ENCODE peak calls at places on chromosomes 5 and 9, in ten cellular contexts. One of them, this sample, is unnamed.

GRCh38 chr5:143491644-143492043 is 88.2 kb upstream of the NR3C1 start:
- DNase-seq in NCI-H2107: no peak
- DNase-seq in activated T-helper 1 cell treated with Interleukin-2 at 50 U/mL for 16 hours: no peak
- DNase-seq in thoracic aorta: no peak
- DNase-seq in H1: no peak
- DNase-seq in activated CD4-positive, CD25-positive, alpha-beta regulatory T cell treated with anti-CD3 and anti-CD28 coated beads, Interleukin-2, amount 50 U/mL, for 16 hours: no peak
- DNase-seq in stimulated activated CD8-positive, alpha-beta memory T cell treated with anti-CD3 and anti-CD28 coated beads, Interleukin-15, amount 100 ng/mL, for 24 hours: no peak
- DNase-seq in GM10248: no peak
- DNase-seq in stromal cell of bone marrow: no peak
- DNase-seq in A673: no peak
- DNase-seq in this sample: no peak

GRCh38 chr5:133870661-133871060 is 97.8 kb downstream of the C5orf15 start:
- DNase-seq in NCI-H2107: no peak
- DNase-seq in activated T-helper 1 cell treated with Interleukin-2 at 50 U/mL for 16 hours: no peak
- DNase-seq in thoracic aorta: no peak
- DNase-seq in H1: no peak
- DNase-seq in activated CD4-positive, CD25-positive, alpha-beta regulatory T cell treated with anti-CD3 and anti-CD28 coated beads, Interleukin-2, amount 50 U/mL, for 16 hours: no peak
- DNase-seq in stimulated activated CD8-positive, alpha-beta memory T cell treated with anti-CD3 and anti-CD28 coated beads, Interleukin-15, amount 100 ng/mL, for 24 hours: no peak
- DNase-seq in GM10248: no peak
- DNase-seq in stromal cell of bone marrow: peak
- DNase-seq in A673: peak
- DNase-seq in this sample: no peak

GRCh38 chr5:31948006-31948405 is 226.1 kb downstream of the GOLPH3 start:
- DNase-seq in NCI-H2107: peak
- DNase-seq in activated T-helper 1 cell treated with Interleukin-2 at 50 U/mL for 16 hours: no peak
- DNase-seq in thoracic aorta: no peak
- DNase-seq in H1: no peak
- DNase-seq in activated CD4-positive, CD25-positive, alpha-beta regulatory T cell treated with anti-CD3 and anti-CD28 coated beads, Interleukin-2, amount 50 U/mL, for 16 hours: no peak
- DNase-seq in stimulated activated CD8-positive, alpha-beta memory T cell treated with anti-CD3 and anti-CD28 coated beads, Interleukin-15, amount 100 ng/mL, for 24 hours: no peak
- DNase-seq in GM10248: no peak
- DNase-seq in stromal cell of bone marrow: no peak
- DNase-seq in A673: no peak
- DNase-seq in this sample: no peak

GRCh38 chr5:132411382-132411925 is 41.9 kb downstream of the SLC22A5 start:
- DNase-seq in NCI-H2107: no peak
- DNase-seq in activated T-helper 1 cell treated with Interleukin-2 at 50 U/mL for 16 hours: peak
- DNase-seq in thoracic aorta: no peak
- DNase-seq in H1: no peak
- DNase-seq in activated CD4-positive, CD25-positive, alpha-beta regulatory T cell treated with anti-CD3 and anti-CD28 coated beads, Interleukin-2, amount 50 U/mL, for 16 hours: no peak
- DNase-seq in stimulated activated CD8-positive, alpha-beta memory T cell treated with anti-CD3 and anti-CD28 coated beads, Interleukin-15, amount 100 ng/mL, for 24 hours: no peak
- DNase-seq in GM10248: no peak
- DNase-seq in stromal cell of bone marrow: no peak
- DNase-seq in A673: no peak
- DNase-seq in this sample: no peak

GRCh38 chr5:172705576-172706084 is 64.6 kb downstream of the NEURL1B start:
- DNase-seq in NCI-H2107: no peak
- DNase-seq in activated T-helper 1 cell treated with Interleukin-2 at 50 U/mL for 16 hours: no peak
- DNase-seq in thoracic aorta: no peak
- DNase-seq in H1: no peak
- DNase-seq in activated CD4-positive, CD25-positive, alpha-beta regulatory T cell treated with anti-CD3 and anti-CD28 coated beads, Interleukin-2, amount 50 U/mL, for 16 hours: no peak
- DNase-seq in stimulated activated CD8-positive, alpha-beta memory T cell treated with anti-CD3 and anti-CD28 coated beads, Interleukin-15, amount 100 ng/mL, for 24 hours: no peak
- DNase-seq in GM10248: no peak
- DNase-seq in stromal cell of bone marrow: no peak
- DNase-seq in A673: no peak
- DNase-seq in this sample: no peak

GRCh38 chr9:134206317-134207300 is 42.2 kb upstream of the RNU6ATAC start:
- DNase-seq in NCI-H2107: no peak
- DNase-seq in activated T-helper 1 cell treated with Interleukin-2 at 50 U/mL for 16 hours: no peak
- DNase-seq in thoracic aorta: no peak
- DNase-seq in H1: no peak
- DNase-seq in activated CD4-positive, CD25-positive, alpha-beta regulatory T cell treated with anti-CD3 and anti-CD28 coated beads, Interleukin-2, amount 50 U/mL, for 16 hours: no peak
- DNase-seq in stimulated activated CD8-positive, alpha-beta memory T cell treated with anti-CD3 and anti-CD28 coated beads, Interleukin-15, amount 100 ng/mL, for 24 hours: no peak
- DNase-seq in GM10248: peak
- DNase-seq in stromal cell of bone marrow: no peak
- DNase-seq in A673: no peak
- DNase-seq in this sample: no peak

GRCh38 chr9:129258823-129259301 is 80.8 kb upstream of the IER5L start:
- DNase-seq in NCI-H2107: no peak
- DNase-seq in activated T-helper 1 cell treated with Interleukin-2 at 50 U/mL for 16 hours: no peak
- DNase-seq in thoracic aorta: no peak
- DNase-seq in H1: no peak
- DNase-seq in activated CD4-positive, CD25-positive, alpha-beta regulatory T cell treated with anti-CD3 and anti-CD28 coated beads, Interleukin-2, amount 50 U/mL, for 16 hours: no peak
- DNase-seq in stimulated activated CD8-positive, alpha-beta memory T cell treated with anti-CD3 and anti-CD28 coated beads, Interleukin-15, amount 100 ng/mL, for 24 hours: no peak
- DNase-seq in GM10248: no peak
- DNase-seq in stromal cell of bone marrow: no peak
- DNase-seq in A673: no peak
- DNase-seq in this sample: no peak

GRCh38 chr9:107314763-107315162 is 31.7 kb downstream of the RAD23B start:
- DNase-seq in NCI-H2107: no peak
- DNase-seq in activated T-helper 1 cell treated with Interleukin-2 at 50 U/mL for 16 hours: no peak
- DNase-seq in thoracic aorta: no peak
- DNase-seq in H1: no peak
- DNase-seq in activated CD4-positive, CD25-positive, alpha-beta regulatory T cell treated with anti-CD3 and anti-CD28 coated beads, Interleukin-2, amount 50 U/mL, for 16 hours: no peak
- DNase-seq in stimulated activated CD8-positive, alpha-beta memory T cell treated with anti-CD3 and anti-CD28 coated beads, Interleukin-15, amount 100 ng/mL, for 24 hours: no peak
- DNase-seq in GM10248: no peak
- DNase-seq in stromal cell of bone marrow: no peak
- DNase-seq in A673: no peak
- DNase-seq in this sample: no peak

GRCh38 chr5:151480384-151480783 is 33.0 kb downstream of the SLC36A1 start:
- DNase-seq in NCI-H2107: no peak
- DNase-seq in activated T-helper 1 cell treated with Interleukin-2 at 50 U/mL for 16 hours: no peak
- DNase-seq in thoracic aorta: no peak
- DNase-seq in H1: no peak
- DNase-seq in activated CD4-positive, CD25-positive, alpha-beta regulatory T cell treated with anti-CD3 and anti-CD28 coated beads, Interleukin-2, amount 50 U/mL, for 16 hours: no peak
- DNase-seq in stimulated activated CD8-positive, alpha-beta memory T cell treated with anti-CD3 and anti-CD28 coated beads, Interleukin-15, amount 100 ng/mL, for 24 hours: no peak
- DNase-seq in GM10248: no peak
- DNase-seq in stromal cell of bone marrow: no peak
- DNase-seq in A673: no peak
- DNase-seq in this sample: no peak

GRCh38 chr5:171365351-171365750 is 22.3 kb upstream of the NPM1 start:
- DNase-seq in NCI-H2107: no peak
- DNase-seq in activated T-helper 1 cell treated with Interleukin-2 at 50 U/mL for 16 hours: no peak
- DNase-seq in thoracic aorta: no peak
- DNase-seq in H1: peak
- DNase-seq in activated CD4-positive, CD25-positive, alpha-beta regulatory T cell treated with anti-CD3 and anti-CD28 coated beads, Interleukin-2, amount 50 U/mL, for 16 hours: no peak
- DNase-seq in stimulated activated CD8-positive, alpha-beta memory T cell treated with anti-CD3 and anti-CD28 coated beads, Interleukin-15, amount 100 ng/mL, for 24 hours: no peak
- DNase-seq in GM10248: no peak
- DNase-seq in stromal cell of bone marrow: no peak
- DNase-seq in A673: peak
- DNase-seq in this sample: no peak

GRCh38 chr9:133701321-133701980 is 36.7 kb downstream of the SARDH start:
- DNase-seq in NCI-H2107: no peak
- DNase-seq in activated T-helper 1 cell treated with Interleukin-2 at 50 U/mL for 16 hours: peak
- DNase-seq in thoracic aorta: no peak
- DNase-seq in H1: no peak
- DNase-seq in activated CD4-positive, CD25-positive, alpha-beta regulatory T cell treated with anti-CD3 and anti-CD28 coated beads, Interleukin-2, amount 50 U/mL, for 16 hours: no peak
- DNase-seq in stimulated activated CD8-positive, alpha-beta memory T cell treated with anti-CD3 and anti-CD28 coated beads, Interleukin-15, amount 100 ng/mL, for 24 hours: no peak
- DNase-seq in GM10248: no peak
- DNase-seq in stromal cell of bone marrow: no peak
- DNase-seq in A673: no peak
- DNase-seq in this sample: no peak

GRCh38 chr9:19028835-19029451 is 4.1 kb downstream of the SAXO1 start:
- DNase-seq in NCI-H2107: peak
- DNase-seq in activated T-helper 1 cell treated with Interleukin-2 at 50 U/mL for 16 hours: no peak
- DNase-seq in thoracic aorta: no peak
- DNase-seq in H1: no peak
- DNase-seq in activated CD4-positive, CD25-positive, alpha-beta regulatory T cell treated with anti-CD3 and anti-CD28 coated beads, Interleukin-2, amount 50 U/mL, for 16 hours: no peak
- DNase-seq in stimulated activated CD8-positive, alpha-beta memory T cell treated with anti-CD3 and anti-CD28 coated beads, Interleukin-15, amount 100 ng/mL, for 24 hours: no peak
- DNase-seq in GM10248: peak
- DNase-seq in stromal cell of bone marrow: peak
- DNase-seq in A673: peak
- DNase-seq in this sample: no peak

GRCh38 chr9:2281803-2282185 is 266.6 kb downstream of the SMARCA2 start:
- DNase-seq in NCI-H2107: no peak
- DNase-seq in activated T-helper 1 cell treated with Interleukin-2 at 50 U/mL for 16 hours: no peak
- DNase-seq in thoracic aorta: no peak
- DNase-seq in H1: no peak
- DNase-seq in activated CD4-positive, CD25-positive, alpha-beta regulatory T cell treated with anti-CD3 and anti-CD28 coated beads, Interleukin-2, amount 50 U/mL, for 16 hours: no peak
- DNase-seq in stimulated activated CD8-positive, alpha-beta memory T cell treated with anti-CD3 and anti-CD28 coated beads, Interleukin-15, amount 100 ng/mL, for 24 hours: no peak
- DNase-seq in GM10248: no peak
- DNase-seq in stromal cell of bone marrow: no peak
- DNase-seq in A673: no peak
- DNase-seq in this sample: no peak

GRCh38 chr5:74239268-74239667 is 401.3 kb downstream of the ENC1 start:
- DNase-seq in NCI-H2107: no peak
- DNase-seq in activated T-helper 1 cell treated with Interleukin-2 at 50 U/mL for 16 hours: no peak
- DNase-seq in thoracic aorta: no peak
- DNase-seq in H1: no peak
- DNase-seq in activated CD4-positive, CD25-positive, alpha-beta regulatory T cell treated with anti-CD3 and anti-CD28 coated beads, Interleukin-2, amount 50 U/mL, for 16 hours: no peak
- DNase-seq in stimulated activated CD8-positive, alpha-beta memory T cell treated with anti-CD3 and anti-CD28 coated beads, Interleukin-15, amount 100 ng/mL, for 24 hours: no peak
- DNase-seq in GM10248: no peak
- DNase-seq in stromal cell of bone marrow: no peak
- DNase-seq in A673: no peak
- DNase-seq in this sample: no peak

GRCh38 chr9:96140401-96141180 is 161.4 kb downstream of the HSD17B3 start:
- DNase-seq in NCI-H2107: no peak
- DNase-seq in activated T-helper 1 cell treated with Interleukin-2 at 50 U/mL for 16 hours: no peak
- DNase-seq in thoracic aorta: no peak
- DNase-seq in H1: no peak
- DNase-seq in activated CD4-positive, CD25-positive, alpha-beta regulatory T cell treated with anti-CD3 and anti-CD28 coated beads, Interleukin-2, amount 50 U/mL, for 16 hours: no peak
- DNase-seq in stimulated activated CD8-positive, alpha-beta memory T cell treated with anti-CD3 and anti-CD28 coated beads, Interleukin-15, amount 100 ng/mL, for 24 hours: no peak
- DNase-seq in GM10248: no peak
- DNase-seq in stromal cell of bone marrow: no peak
- DNase-seq in A673: no peak
- DNase-seq in this sample: no peak

GRCh38 chr9:5630038-5630507 is 1.2 kb downstream of the RIC1 start:
- DNase-seq in NCI-H2107: no peak
- DNase-seq in activated T-helper 1 cell treated with Interleukin-2 at 50 U/mL for 16 hours: no peak
- DNase-seq in thoracic aorta: no peak
- DNase-seq in H1: no peak
- DNase-seq in activated CD4-positive, CD25-positive, alpha-beta regulatory T cell treated with anti-CD3 and anti-CD28 coated beads, Interleukin-2, amount 50 U/mL, for 16 hours: no peak
- DNase-seq in stimulated activated CD8-positive, alpha-beta memory T cell treated with anti-CD3 and anti-CD28 coated beads, Interleukin-15, amount 100 ng/mL, for 24 hours: no peak
- DNase-seq in GM10248: no peak
- DNase-seq in stromal cell of bone marrow: peak
- DNase-seq in A673: peak
- DNase-seq in this sample: no peak

GRCh38 chr5:8843766-8844165 is 702.1 kb downstream of the SEMA5A start:
- DNase-seq in NCI-H2107: peak
- DNase-seq in activated T-helper 1 cell treated with Interleukin-2 at 50 U/mL for 16 hours: no peak
- DNase-seq in thoracic aorta: no peak
- DNase-seq in H1: no peak
- DNase-seq in activated CD4-positive, CD25-positive, alpha-beta regulatory T cell treated with anti-CD3 and anti-CD28 coated beads, Interleukin-2, amount 50 U/mL, for 16 hours: no peak
- DNase-seq in stimulated activated CD8-positive, alpha-beta memory T cell treated with anti-CD3 and anti-CD28 coated beads, Interleukin-15, amount 100 ng/mL, for 24 hours: no peak
- DNase-seq in GM10248: no peak
- DNase-seq in stromal cell of bone marrow: peak
- DNase-seq in A673: no peak
- DNase-seq in this sample: no peak

GRCh38 chr5:136033848-136034247 is 5.1 kb downstream of the TGFBI start:
- DNase-seq in NCI-H2107: no peak
- DNase-seq in activated T-helper 1 cell treated with Interleukin-2 at 50 U/mL for 16 hours: no peak
- DNase-seq in thoracic aorta: no peak
- DNase-seq in H1: no peak
- DNase-seq in activated CD4-positive, CD25-positive, alpha-beta regulatory T cell treated with anti-CD3 and anti-CD28 coated beads, Interleukin-2, amount 50 U/mL, for 16 hours: no peak
- DNase-seq in stimulated activated CD8-positive, alpha-beta memory T cell treated with anti-CD3 and anti-CD28 coated beads, Interleukin-15, amount 100 ng/mL, for 24 hours: no peak
- DNase-seq in GM10248: no peak
- DNase-seq in stromal cell of bone marrow: no peak
- DNase-seq in A673: no peak
- DNase-seq in this sample: no peak

GRCh38 chr9:88694625-88695024 is 159.6 kb downstream of the NXNL2 start:
- DNase-seq in NCI-H2107: no peak
- DNase-seq in activated T-helper 1 cell treated with Interleukin-2 at 50 U/mL for 16 hours: no peak
- DNase-seq in thoracic aorta: no peak
- DNase-seq in H1: no peak
- DNase-seq in activated CD4-positive, CD25-positive, alpha-beta regulatory T cell treated with anti-CD3 and anti-CD28 coated beads, Interleukin-2, amount 50 U/mL, for 16 hours: no peak
- DNase-seq in stimulated activated CD8-positive, alpha-beta memory T cell treated with anti-CD3 and anti-CD28 coated beads, Interleukin-15, amount 100 ng/mL, for 24 hours: no peak
- DNase-seq in GM10248: no peak
- DNase-seq in stromal cell of bone marrow: no peak
- DNase-seq in A673: no peak
- DNase-seq in this sample: no peak

GRCh38 chr9:93091453-93092081 is 4.5 kb upstream of the CARD19 start:
- DNase-seq in NCI-H2107: no peak
- DNase-seq in activated T-helper 1 cell treated with Interleukin-2 at 50 U/mL for 16 hours: no peak
- DNase-seq in thoracic aorta: no peak
- DNase-seq in H1: no peak
- DNase-seq in activated CD4-positive, CD25-positive, alpha-beta regulatory T cell treated with anti-CD3 and anti-CD28 coated beads, Interleukin-2, amount 50 U/mL, for 16 hours: no peak
- DNase-seq in stimulated activated CD8-positive, alpha-beta memory T cell treated with anti-CD3 and anti-CD28 coated beads, Interleukin-15, amount 100 ng/mL, for 24 hours: no peak
- DNase-seq in GM10248: no peak
- DNase-seq in stromal cell of bone marrow: peak
- DNase-seq in A673: peak
- DNase-seq in this sample: no peak

GRCh38 chr9:27365977-27366376 is 69.0 kb upstream of the EQTN start:
- DNase-seq in NCI-H2107: no peak
- DNase-seq in activated T-helper 1 cell treated with Interleukin-2 at 50 U/mL for 16 hours: no peak
- DNase-seq in thoracic aorta: no peak
- DNase-seq in H1: no peak
- DNase-seq in activated CD4-positive, CD25-positive, alpha-beta regulatory T cell treated with anti-CD3 and anti-CD28 coated beads, Interleukin-2, amount 50 U/mL, for 16 hours: no peak
- DNase-seq in stimulated activated CD8-positive, alpha-beta memory T cell treated with anti-CD3 and anti-CD28 coated beads, Interleukin-15, amount 100 ng/mL, for 24 hours: no peak
- DNase-seq in GM10248: peak
- DNase-seq in stromal cell of bone marrow: no peak
- DNase-seq in A673: peak
- DNase-seq in this sample: no peak

GRCh38 chr5:33994845-33995244 is 10.4 kb upstream of the SLC45A2 start:
- DNase-seq in NCI-H2107: peak
- DNase-seq in activated T-helper 1 cell treated with Interleukin-2 at 50 U/mL for 16 hours: no peak
- DNase-seq in thoracic aorta: no peak
- DNase-seq in H1: no peak
- DNase-seq in activated CD4-positive, CD25-positive, alpha-beta regulatory T cell treated with anti-CD3 and anti-CD28 coated beads, Interleukin-2, amount 50 U/mL, for 16 hours: no peak
- DNase-seq in stimulated activated CD8-positive, alpha-beta memory T cell treated with anti-CD3 and anti-CD28 coated beads, Interleukin-15, amount 100 ng/mL, for 24 hours: no peak
- DNase-seq in GM10248: no peak
- DNase-seq in stromal cell of bone marrow: peak
- DNase-seq in A673: no peak
- DNase-seq in this sample: no peak

GRCh38 chr9:132881826-132882225 is 3.1 kb downstream of the SPACA9 start:
- DNase-seq in NCI-H2107: no peak
- DNase-seq in activated T-helper 1 cell treated with Interleukin-2 at 50 U/mL for 16 hours: no peak
- DNase-seq in thoracic aorta: no peak
- DNase-seq in H1: no peak
- DNase-seq in activated CD4-positive, CD25-positive, alpha-beta regulatory T cell treated with anti-CD3 and anti-CD28 coated beads, Interleukin-2, amount 50 U/mL, for 16 hours: no peak
- DNase-seq in stimulated activated CD8-positive, alpha-beta memory T cell treated with anti-CD3 and anti-CD28 coated beads, Interleukin-15, amount 100 ng/mL, for 24 hours: no peak
- DNase-seq in GM10248: peak
- DNase-seq in stromal cell of bone marrow: no peak
- DNase-seq in A673: no peak
- DNase-seq in this sample: no peak

GRCh38 chr5:98923961-98924360 is 4.8 kb downstream of the CHD1 start:
- DNase-seq in NCI-H2107: no peak
- DNase-seq in activated T-helper 1 cell treated with Interleukin-2 at 50 U/mL for 16 hours: no peak
- DNase-seq in thoracic aorta: no peak
- DNase-seq in H1: no peak
- DNase-seq in activated CD4-positive, CD25-positive, alpha-beta regulatory T cell treated with anti-CD3 and anti-CD28 coated beads, Interleukin-2, amount 50 U/mL, for 16 hours: no peak
- DNase-seq in stimulated activated CD8-positive, alpha-beta memory T cell treated with anti-CD3 and anti-CD28 coated beads, Interleukin-15, amount 100 ng/mL, for 24 hours: no peak
- DNase-seq in GM10248: no peak
- DNase-seq in stromal cell of bone marrow: no peak
- DNase-seq in A673: no peak
- DNase-seq in this sample: no peak

GRCh38 chr5:159073030-159073429 is 26.7 kb downstream of the EBF1 start:
- DNase-seq in NCI-H2107: no peak
- DNase-seq in activated T-helper 1 cell treated with Interleukin-2 at 50 U/mL for 16 hours: no peak
- DNase-seq in thoracic aorta: no peak
- DNase-seq in H1: no peak
- DNase-seq in activated CD4-positive, CD25-positive, alpha-beta regulatory T cell treated with anti-CD3 and anti-CD28 coated beads, Interleukin-2, amount 50 U/mL, for 16 hours: no peak
- DNase-seq in stimulated activated CD8-positive, alpha-beta memory T cell treated with anti-CD3 and anti-CD28 coated beads, Interleukin-15, amount 100 ng/mL, for 24 hours: no peak
- DNase-seq in GM10248: no peak
- DNase-seq in stromal cell of bone marrow: peak
- DNase-seq in A673: no peak
- DNase-seq in this sample: no peak